ENCODE peak calls at places on chromosomes 6 and 20, in six cellular contexts. C is RKO, P is dorsolateral prefrontal cortex, Y is colonic mucosa, M is mesothelial cell of epicardium, O is HTR-8/SVneo. B is an unnamed sample.

GRCh38 chr20:64065973-64066341 is 3.0 kb downstream of the TCEA2 start:
- DNase-seq in C (no peak), P (no peak), Y (no peak), M (no peak), O (peak; percentile 96), B (peak; percentile 92)

GRCh38 chr6:157314705-157315321 is 8.5 kb downstream of the TMEM242 start:
- DNase-seq in C (peak; percentile 89), P (peak; percentile 31), Y (no peak), M (no peak), O (peak; percentile 65), B (peak; percentile 39)

GRCh38 chr6:110951986-110952794 is 6.3 kb upstream of the GTF3C6 start:
- DNase-seq in C (no peak), P (no peak), Y (no peak), M (no peak), O (peak; percentile 44), B (peak; percentile 73)

GRCh38 chr20:33280000-33280680 is 2.9 kb upstream of the BPIFB1 start:
- DNase-seq in C (no peak), P (no peak), Y (no peak), M (no peak), O (no peak), B (no peak)

GRCh38 chr6:143513410-143513809 is 1.9 kb upstream of the FUCA2 start:
- DNase-seq in C (no peak), P (no peak), Y (peak; percentile 69), M (no peak), O (peak; percentile 28), B (no peak)

GRCh38 chr20:36098364-36098763 is 56.2 kb upstream of the EPB41L1 start:
- DNase-seq in C (no peak), P (peak; percentile 36), Y (peak; percentile 76), M (no peak), O (no peak), B (peak; percentile 69)

GRCh38 chr6:54238407-54238806 is 69.8 kb upstream of the TINAG start:
- DNase-seq in C (no peak), P (no peak), Y (no peak), M (no peak), O (no peak), B (no peak)

GRCh38 chr6:24924956-24925355 is 10.8 kb downstream of the RIPOR2 start:
- DNase-seq in C (no peak), P (no peak), Y (no peak), M (no peak), O (no peak), B (no peak)

GRCh38 chr6:149468179-149468578 is 16.6 kb downstream of the ZC3H12D start:
- DNase-seq in C (no peak), P (no peak), Y (no peak), M (no peak), O (no peak), B (no peak)

GRCh38 chr20:8557711-8558110 is 425.6 kb downstream of the PLCB1 start:
- DNase-seq in C (no peak), P (no peak), Y (no peak), M (no peak), O (no peak), B (no peak)

GRCh38 chr20:55200317-55200716 is 724.9 kb downstream of the DOK5 start:
- DNase-seq in C (no peak), P (no peak), Y (no peak), M (no peak), O (no peak), B (no peak)

GRCh38 chr6:74585779-74586178 is 620.1 kb downstream of the COL12A1 start:
- DNase-seq in C (no peak), P (no peak), Y (no peak), M (no peak), O (peak; percentile 20), B (no peak)

GRCh38 chr6:166908812-166909211 is 47.5 kb downstream of the RNASET2 start:
- DNase-seq in C (no peak), P (no peak), Y (no peak), M (no peak), O (no peak), B (no peak)

GRCh38 chr6:27871919-27872633 is 40.1 kb downstream of the OR2B2 start:
- DNase-seq in C (no peak), P (peak; percentile 26), Y (peak; percentile 93), M (peak; percentile 65), O (peak; percentile 93), B (peak; percentile 93)

GRCh38 chr6:95991906-95992305 is 23.9 kb upstream of the FUT9 start:
- DNase-seq in C (no peak), P (no peak), Y (no peak), M (no peak), O (no peak), B (no peak)

GRCh38 chr20:3744806-3745685 is 12.6 kb downstream of the HSPA12B start:
- DNase-seq in C (no peak), P (no peak), Y (peak; percentile 70), M (no peak), O (no peak), B (no peak)

GRCh38 chr6:111818539-111819226 is 54.6 kb downstream of the FYN start:
- DNase-seq in C (no peak), P (no peak), Y (no peak), M (no peak), O (no peak), B (no peak)

GRCh38 chr6:80143312-80143960 is 37.0 kb downstream of the BCKDHB start:
- DNase-seq in C (no peak), P (peak; percentile 25), Y (peak; percentile 66), M (no peak), O (peak; percentile 26), B (peak; percentile 87)

GRCh38 chr20:61263084-61263695 is 11.1 kb downstream of the CDH4 start:
- DNase-seq in C (no peak), P (peak; percentile 31), Y (peak; percentile 25), M (no peak), O (peak; percentile 64), B (no peak)

GRCh38 chr20:24942679-24943078 is 6.4 kb upstream of the CST7 start:
- DNase-seq in C (no peak), P (no peak), Y (no peak), M (no peak), O (no peak), B (no peak)

GRCh38 chr20:49497217-49497560 is 14.7 kb upstream of the KCNB1 start:
- DNase-seq in C (no peak), P (no peak), Y (no peak), M (no peak), O (no peak), B (no peak)

GRCh38 chr6:104855507-104855906 is 4.2 kb downstream of the HACE1 start:
- DNase-seq in C (peak; percentile 35), P (no peak), Y (no peak), M (no peak), O (peak; percentile 34), B (no peak)

GRCh38 chr6:1290805-1291204 is 21.1 kb upstream of the FOXQ1 start:
- DNase-seq in C (no peak), P (no peak), Y (no peak), M (no peak), O (no peak), B (no peak)

GRCh38 chr6:129672883-129673631 is 36.9 kb downstream of the ARHGAP18 start:
- DNase-seq in C (peak; percentile 88), P (no peak), Y (no peak), M (no peak), O (peak; percentile 54), B (peak; percentile 91)

GRCh38 chr6:33722103-33722646 is 10.7 kb upstream of the UQCC2 start:
- DNase-seq in C (no peak), P (no peak), Y (no peak), M (no peak), O (no peak), B (no peak)

GRCh38 chr6:45920819-45921511 is 94.7 kb downstream of the CLIC5 start:
- DNase-seq in C (no peak), P (no peak), Y (no peak), M (no peak), O (no peak), B (no peak)

GRCh38 chr6:54717849-54718455 is 128.6 kb upstream of the FAM83B start:
- DNase-seq in C (peak; percentile 50), P (peak; percentile 76), Y (peak; percentile 94), M (peak; percentile 41), O (peak; percentile 30), B (peak; percentile 24)

B was measured in HS-5.